ENCODE peak calls at places on chromosome 9, in ten cellular contexts. One of them, this sample, is unnamed. For H3K4me1, the result is how much of the 10 kb centered on the place peaks cover.

GRCh38 chr9:104775574-104775936 is 11.6 kb downstream of the NIPSNAP3B start:
- DNase-seq in sigmoid colon: no peak
- DNase-seq in spleen: no peak
- DNase-seq in breast epithelium: no peak
- DNase-seq in Panc1: no peak
- DNase-seq in prostate gland: no peak
- DNase-seq in transverse colon: no peak
- DNase-seq in endothelial cell of umbilical vein: no peak
- DNase-seq in GM12878: no peak
- DNase-seq in stomach: no peak
- DNase-seq in this sample: no peak

GRCh38 chr9:22683393-22684075 is 236.9 kb downstream of the DMRTA1 start:
- DNase-seq in GM12878: no peak
- DNase-seq in prostate gland: no peak
- DNase-seq in breast epithelium: no peak
- DNase-seq in stomach: no peak
- DNase-seq in sigmoid colon: no peak
- DNase-seq in Panc1: peak
- DNase-seq in endothelial cell of umbilical vein: no peak
- DNase-seq in transverse colon: no peak
- DNase-seq in spleen: no peak
- DNase-seq in this sample: no peak

GRCh38 chr9:125649315-125649714 is 57.7 kb downstream of the MAPKAP1 start:
- DNase-seq in stomach: no peak
- DNase-seq in endothelial cell of umbilical vein: peak
- DNase-seq in GM12878: no peak
- DNase-seq in prostate gland: no peak
- DNase-seq in sigmoid colon: no peak
- DNase-seq in spleen: no peak
- DNase-seq in Panc1: no peak
- DNase-seq in breast epithelium: no peak
- DNase-seq in transverse colon: no peak
- DNase-seq in this sample: no peak

GRCh38 chr9:33878691-33879366 is 61.9 kb downstream of the UBE2R2 start:
- DNase-seq in breast epithelium: no peak
- DNase-seq in sigmoid colon: no peak
- DNase-seq in GM12878: no peak
- DNase-seq in transverse colon: no peak
- DNase-seq in endothelial cell of umbilical vein: no peak
- DNase-seq in Panc1: no peak
- DNase-seq in stomach: no peak
- DNase-seq in spleen: no peak
- DNase-seq in prostate gland: peak
- DNase-seq in this sample: no peak

GRCh38 chr9:27157086-27157485 is 48.1 kb downstream of the TEK start:
- DNase-seq in stomach: no peak
- DNase-seq in transverse colon: no peak
- DNase-seq in sigmoid colon: no peak
- DNase-seq in spleen: no peak
- DNase-seq in prostate gland: no peak
- DNase-seq in endothelial cell of umbilical vein: no peak
- DNase-seq in GM12878: no peak
- DNase-seq in Panc1: no peak
- DNase-seq in breast epithelium: no peak
- DNase-seq in this sample: no peak

GRCh38 chr9:70747335-70747734 is 332.9 kb upstream of the KLF9 start:
- DNase-seq in GM12878: no peak
- DNase-seq in sigmoid colon: no peak
- DNase-seq in stomach: no peak
- DNase-seq in transverse colon: no peak
- DNase-seq in Panc1: no peak
- DNase-seq in prostate gland: no peak
- DNase-seq in breast epithelium: no peak
- DNase-seq in endothelial cell of umbilical vein: no peak
- DNase-seq in spleen: no peak
- DNase-seq in this sample: no peak

GRCh38 chr9:97504381-97505216 is 3.1 kb downstream of the TMOD1 start:
- DNase-seq in Panc1: no peak
- DNase-seq in sigmoid colon: no peak
- DNase-seq in GM12878: no peak
- DNase-seq in spleen: no peak
- DNase-seq in breast epithelium: no peak
- DNase-seq in transverse colon: no peak
- DNase-seq in prostate gland: no peak
- DNase-seq in endothelial cell of umbilical vein: peak
- DNase-seq in stomach: no peak
- DNase-seq in this sample: no peak

GRCh38 chr9:126248680-126249079 is 77.9 kb upstream of the MVB12B start:
- DNase-seq in sigmoid colon: no peak
- DNase-seq in prostate gland: no peak
- DNase-seq in Panc1: no peak
- DNase-seq in transverse colon: no peak
- DNase-seq in stomach: no peak
- DNase-seq in endothelial cell of umbilical vein: no peak
- DNase-seq in GM12878: no peak
- DNase-seq in spleen: no peak
- DNase-seq in breast epithelium: no peak
- DNase-seq in this sample: no peak

GRCh38 chr9:74847478-74848149 is 40.1 kb downstream of the TRPM6 start:
- DNase-seq in GM12878: no peak
- DNase-seq in spleen: no peak
- DNase-seq in breast epithelium: no peak
- DNase-seq in endothelial cell of umbilical vein: no peak
- DNase-seq in prostate gland: no peak
- DNase-seq in Panc1: no peak
- DNase-seq in transverse colon: no peak
- DNase-seq in sigmoid colon: no peak
- DNase-seq in stomach: no peak
- DNase-seq in this sample: no peak

GRCh38 chr9:2181794-2182193 is 166.6 kb downstream of the SMARCA2 start:
- DNase-seq in prostate gland: no peak
- DNase-seq in Panc1: no peak
- DNase-seq in spleen: no peak
- DNase-seq in breast epithelium: no peak
- DNase-seq in sigmoid colon: no peak
- DNase-seq in stomach: peak
- DNase-seq in endothelial cell of umbilical vein: peak
- DNase-seq in transverse colon: peak
- DNase-seq in GM12878: no peak
- DNase-seq in this sample: no peak

GRCh38 chr9:92740446-92740961 is 24.1 kb downstream of the BICD2 start:
- DNase-seq in transverse colon: no peak
- DNase-seq in Panc1: no peak
- DNase-seq in prostate gland: no peak
- DNase-seq in GM12878: no peak
- DNase-seq in stomach: no peak
- DNase-seq in spleen: peak
- DNase-seq in sigmoid colon: no peak
- DNase-seq in endothelial cell of umbilical vein: no peak
- DNase-seq in breast epithelium: no peak
- DNase-seq in this sample: no peak

GRCh38 chr9:92738661-92739081 is 26.0 kb downstream of the BICD2 start:
- DNase-seq in stomach: peak
- DNase-seq in GM12878: no peak
- DNase-seq in sigmoid colon: no peak
- DNase-seq in endothelial cell of umbilical vein: no peak
- DNase-seq in Panc1: no peak
- DNase-seq in transverse colon: no peak
- DNase-seq in prostate gland: peak
- DNase-seq in breast epithelium: peak
- DNase-seq in spleen: peak
- DNase-seq in this sample: no peak

GRCh38 chr9:92739346-92740014 is 25.2 kb downstream of the BICD2 start:
- DNase-seq in breast epithelium: no peak
- DNase-seq in stomach: no peak
- DNase-seq in spleen: peak
- DNase-seq in endothelial cell of umbilical vein: no peak
- DNase-seq in transverse colon: no peak
- DNase-seq in prostate gland: no peak
- DNase-seq in Panc1: no peak
- DNase-seq in sigmoid colon: no peak
- DNase-seq in GM12878: no peak
- DNase-seq in this sample: no peak

GRCh38 chr9:92740969-92741368 is 23.7 kb downstream of the BICD2 start:
- DNase-seq in GM12878: no peak
- DNase-seq in transverse colon: no peak
- DNase-seq in endothelial cell of umbilical vein: no peak
- DNase-seq in prostate gland: no peak
- DNase-seq in Panc1: no peak
- DNase-seq in spleen: no peak
- DNase-seq in sigmoid colon: no peak
- DNase-seq in breast epithelium: no peak
- DNase-seq in stomach: no peak
- DNase-seq in this sample: no peak

GRCh38 chr9:92740015-92740408 is 24.6 kb downstream of the BICD2 start:
- DNase-seq in prostate gland: no peak
- DNase-seq in Panc1: no peak
- DNase-seq in transverse colon: no peak
- DNase-seq in spleen: no peak
- DNase-seq in stomach: no peak
- DNase-seq in breast epithelium: no peak
- DNase-seq in sigmoid colon: no peak
- DNase-seq in GM12878: no peak
- DNase-seq in endothelial cell of umbilical vein: peak
- DNase-seq in this sample: no peak
- TF ChIP-seq POLR2AphosphoS5 in prostate gland: no peak
- TF ChIP-seq POLR2AphosphoS5 in Panc1: no peak
- TF ChIP-seq POLR2AphosphoS5 in transverse colon: no peak
- TF ChIP-seq POLR2AphosphoS5 in spleen: no peak
- TF ChIP-seq POLR2AphosphoS5 in stomach: no peak
- TF ChIP-seq POLR2AphosphoS5 in breast epithelium: no peak
- TF ChIP-seq POLR2AphosphoS5 in sigmoid colon: no peak
- TF ChIP-seq POLR2AphosphoS5 in GM12878: no peak
- TF ChIP-seq POLR2AphosphoS5 in endothelial cell of umbilical vein: no peak
- TF ChIP-seq POLR2AphosphoS5 in this sample: no peak

GRCh38 chr9:113409883-113410206 is 630 bp downstream of the POLE3 start:
- DNase-seq in spleen: no peak
- DNase-seq in prostate gland: peak
- DNase-seq in breast epithelium: no peak
- DNase-seq in Panc1: no peak
- DNase-seq in sigmoid colon: no peak
- DNase-seq in GM12878: no peak
- DNase-seq in endothelial cell of umbilical vein: no peak
- DNase-seq in transverse colon: no peak
- DNase-seq in stomach: peak
- DNase-seq in this sample: no peak
- H3K4me1 ChIP-seq in spleen: under half
- H3K4me1 ChIP-seq in prostate gland: under half
- H3K4me1 ChIP-seq in breast epithelium: under half
- H3K4me1 ChIP-seq in Panc1: under half
- H3K4me1 ChIP-seq in sigmoid colon: under half
- H3K4me1 ChIP-seq in GM12878: under half
- H3K4me1 ChIP-seq in endothelial cell of umbilical vein: under half
- H3K4me1 ChIP-seq in transverse colon: under half
- H3K4me1 ChIP-seq in stomach: under half
- H3K4me1 ChIP-seq in this sample: under half

GRCh38 chr9:19120846-19121245 is 6.4 kb downstream of the PLIN2 start:
- DNase-seq in breast epithelium: no peak
- DNase-seq in spleen: no peak
- DNase-seq in transverse colon: no peak
- DNase-seq in stomach: no peak
- DNase-seq in prostate gland: no peak
- DNase-seq in Panc1: no peak
- DNase-seq in sigmoid colon: no peak
- DNase-seq in GM12878: no peak
- DNase-seq in endothelial cell of umbilical vein: no peak
- DNase-seq in this sample: no peak

GRCh38 chr9:19122490-19123042 is 4.7 kb downstream of the PLIN2 start:
- DNase-seq in breast epithelium: no peak
- DNase-seq in spleen: no peak
- DNase-seq in GM12878: no peak
- DNase-seq in sigmoid colon: no peak
- DNase-seq in stomach: no peak
- DNase-seq in Panc1: no peak
- DNase-seq in prostate gland: no peak
- DNase-seq in endothelial cell of umbilical vein: no peak
- DNase-seq in transverse colon: no peak
- DNase-seq in this sample: no peak

GRCh38 chr9:19117039-19117716 is 10.1 kb downstream of the PLIN2 start:
- DNase-seq in sigmoid colon: no peak
- DNase-seq in prostate gland: no peak
- DNase-seq in transverse colon: no peak
- DNase-seq in stomach: no peak
- DNase-seq in endothelial cell of umbilical vein: no peak
- DNase-seq in spleen: no peak
- DNase-seq in GM12878: no peak
- DNase-seq in breast epithelium: no peak
- DNase-seq in Panc1: no peak
- DNase-seq in this sample: no peak

GRCh38 chr9:19119241-19119640 is 8.1 kb downstream of the PLIN2 start:
- DNase-seq in breast epithelium: no peak
- DNase-seq in sigmoid colon: no peak
- DNase-seq in transverse colon: no peak
- DNase-seq in prostate gland: no peak
- DNase-seq in endothelial cell of umbilical vein: peak
- DNase-seq in spleen: no peak
- DNase-seq in Panc1: no peak
- DNase-seq in stomach: no peak
- DNase-seq in GM12878: no peak
- DNase-seq in this sample: no peak

DNA sequence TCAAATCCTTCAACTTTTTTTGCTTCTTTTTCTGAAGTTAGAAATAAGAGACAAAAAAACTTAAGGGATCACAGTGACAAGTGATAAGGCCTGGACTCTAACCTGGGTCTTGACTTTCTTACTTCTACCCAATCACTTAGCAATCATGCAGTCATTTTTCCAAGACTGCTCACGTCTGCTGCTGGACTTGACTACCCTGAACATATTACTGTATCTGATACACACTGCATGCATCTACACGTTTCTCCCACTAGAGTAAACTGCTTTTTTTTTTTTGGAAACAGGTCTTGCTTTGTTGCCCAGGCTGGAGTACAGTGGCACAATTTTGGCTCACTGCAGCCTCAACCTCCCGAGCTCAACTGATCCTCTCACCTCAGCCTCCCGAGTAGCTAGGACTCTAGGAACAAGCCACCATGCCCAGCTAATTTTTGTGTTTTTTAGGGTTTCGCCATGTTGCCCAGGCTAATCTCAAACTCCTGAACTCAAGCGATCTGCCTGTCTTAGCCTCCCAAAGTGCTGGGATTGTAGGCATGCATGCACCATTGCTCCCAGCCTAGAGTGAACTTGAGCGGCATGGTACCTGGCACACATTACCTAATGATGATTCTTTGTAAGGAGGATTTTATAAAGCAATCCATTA is 7.4 kb downstream of the PLIN2 start:
- DNase-seq in sigmoid colon: no peak
- DNase-seq in prostate gland: no peak
- DNase-seq in GM12878: no peak
- DNase-seq in breast epithelium: no peak
- DNase-seq in Panc1: no peak
- DNase-seq in transverse colon: no peak
- DNase-seq in endothelial cell of umbilical vein: no peak
- DNase-seq in stomach: no peak
- DNase-seq in spleen: no peak
- DNase-seq in this sample: no peak
- TF ChIP-seq POLR2AphosphoS5 in sigmoid colon: no peak
- TF ChIP-seq POLR2AphosphoS5 in prostate gland: no peak
- TF ChIP-seq POLR2AphosphoS5 in GM12878: no peak
- TF ChIP-seq POLR2AphosphoS5 in breast epithelium: no peak
- TF ChIP-seq POLR2AphosphoS5 in Panc1: no peak
- TF ChIP-seq POLR2AphosphoS5 in transverse colon: no peak
- TF ChIP-seq POLR2AphosphoS5 in endothelial cell of umbilical vein: no peak
- TF ChIP-seq POLR2AphosphoS5 in stomach: no peak
- TF ChIP-seq POLR2AphosphoS5 in spleen: no peak
- TF ChIP-seq POLR2AphosphoS5 in this sample: no peak

GRCh38 chr9:134348404-134349155 is 22.3 kb downstream of the RXRA start:
- DNase-seq in prostate gland: no peak
- DNase-seq in spleen: no peak
- DNase-seq in breast epithelium: no peak
- DNase-seq in transverse colon: no peak
- DNase-seq in stomach: no peak
- DNase-seq in GM12878: no peak
- DNase-seq in Panc1: no peak
- DNase-seq in sigmoid colon: no peak
- DNase-seq in endothelial cell of umbilical vein: no peak
- DNase-seq in this sample: no peak
- H3K4me1 ChIP-seq in prostate gland: under half
- H3K4me1 ChIP-seq in spleen: half or more
- H3K4me1 ChIP-seq in breast epithelium: under half
- H3K4me1 ChIP-seq in transverse colon: half or more
- H3K4me1 ChIP-seq in stomach: half or more
- H3K4me1 ChIP-seq in GM12878: under half
- H3K4me1 ChIP-seq in Panc1: under half
- H3K4me1 ChIP-seq in sigmoid colon: under half
- H3K4me1 ChIP-seq in endothelial cell of umbilical vein: under half
- H3K4me1 ChIP-seq in this sample: half or more

This sample was measured in vagina.